ENCODE peak calls at places on chromosomes 12 and 14, in six cellular contexts. C is transverse colon, P is heart left ventricle, Y is adrenal gland, M is esophagus squamous epithelium, T is neural progenitor cell. X is an unnamed sample.
A peak's percentile ranks its signal among the peaks of the same experiment; 100 is the strongest.

GRCh38 chr12:56979628-56980027 is 22.2 kb upstream of the RDH16 start:
- DNase-seq in C (no peak), P (no peak), Y (no peak), M (no peak), T (no peak), X (no peak)

GRCh38 chr12:51320695-51321320 is 3.2 kb downstream of the BIN2 start:
- DNase-seq in C (peak; percentile 46), P (no peak), Y (no peak), M (no peak), T (peak; percentile 86), X (no peak)

GRCh38 chr14:55782166-55782565 is 202.2 kb downstream of the KTN1 start:
- DNase-seq in C (no peak), P (no peak), Y (no peak), M (no peak), T (no peak), X (no peak)

GRCh38 chr14:101350710-101351109 is 210.6 kb upstream of the DIO3 start:
- DNase-seq in C (no peak), P (no peak), Y (no peak), M (no peak), T (no peak), X (no peak)

GRCh38 chr14:61229475-61229888 is 51.7 kb downstream of the TMEM30B start:
- DNase-seq in C (no peak), P (no peak), Y (no peak), M (no peak), T (peak; percentile 67), X (no peak)

GRCh38 chr14:69543341-69544249 is 31.1 kb downstream of the CCDC177 start:
- DNase-seq in C (peak; percentile 35), P (peak; percentile 67), Y (peak; percentile 56), M (peak; percentile 14), T (peak; percentile 61), X (no peak)

GRCh38 chr14:62934439-62934838 is 110.8 kb downstream of the KCNH5 start:
- DNase-seq in C (no peak), P (no peak), Y (no peak), M (no peak), T (peak; percentile 61), X (no peak)

GRCh38 chr14:80037349-80037748 is 174.0 kb downstream of the DIO2 start:
- DNase-seq in C (no peak), P (no peak), Y (no peak), M (no peak), T (no peak), X (no peak)

GRCh38 chr14:101583006-101583708 is 21.9 kb downstream of the DIO3 start:
- DNase-seq in C (no peak), P (peak; percentile 11), Y (no peak), M (no peak), T (no peak), X (no peak)

GRCh38 chr12:123655420-123655819 is 15.5 kb upstream of the TCTN2 start:
- DNase-seq in C (peak; percentile 37), P (peak; percentile 74), Y (no peak), M (no peak), T (no peak), X (no peak)

GRCh38 chr14:97276573-97276972 is 479.4 kb downstream of the VRK1 start:
- DNase-seq in C (no peak), P (no peak), Y (no peak), M (no peak), T (no peak), X (no peak)
- H3K9me3 ChIP-seq in C (no peaks in the 10 kb centered on the region), P (no peaks in the 10 kb centered on the region), Y (no peaks in the 10 kb centered on the region), M (no peaks in the 10 kb centered on the region), T (no peaks in the 10 kb centered on the region), X (no peaks in the 10 kb centered on the region)

GRCh38 chr12:99486277-99486676 is 161.3 kb upstream of the GARIN6 start:
- DNase-seq in C (no peak), P (no peak), Y (no peak), M (no peak), T (no peak), X (no peak)
- H3K9me3 ChIP-seq in C (no peaks in the 10 kb centered on the region), P (peaks cover 47% of the 10 kb centered on the region), Y (no peaks in the 10 kb centered on the region), M (peaks cover 6% of the 10 kb centered on the region), T (no peaks in the 10 kb centered on the region), X (no peaks in the 10 kb centered on the region)

DNA sequence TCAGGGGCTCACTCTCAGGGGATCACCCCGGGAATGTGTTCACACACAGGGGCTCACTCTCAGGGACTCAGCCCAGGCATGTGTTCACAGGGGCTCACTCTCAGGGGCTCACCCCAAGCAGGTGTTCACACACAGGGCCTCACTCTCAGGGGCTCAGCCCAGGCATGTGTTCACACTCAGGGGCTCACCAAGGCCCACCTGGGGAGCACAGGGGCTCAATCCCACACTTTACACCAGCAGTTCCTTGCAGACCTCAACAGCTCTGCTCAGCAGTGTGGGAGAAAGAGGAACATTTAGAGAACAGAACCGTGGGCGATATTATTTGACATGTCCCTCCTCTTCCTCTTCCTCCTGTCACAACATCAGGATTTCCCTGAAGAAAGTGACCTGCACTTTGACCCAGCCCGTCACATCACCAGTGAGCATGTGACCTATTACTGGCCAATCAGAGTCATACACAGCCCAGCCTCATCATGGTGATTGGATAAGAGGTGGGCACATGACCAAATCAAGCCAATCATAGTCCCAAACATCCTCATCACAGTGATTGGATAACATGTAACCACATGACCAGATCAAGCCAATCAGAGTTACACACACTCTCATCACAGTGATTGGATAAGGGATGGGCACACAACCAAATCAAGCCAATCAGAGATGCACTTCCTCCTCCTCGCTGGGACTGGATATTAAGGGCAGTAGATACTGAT is 359.4 kb upstream of the SFSWAP start:
- DNase-seq in C (no peak), P (no peak), Y (no peak), M (no peak), T (no peak), X (no peak)
- H3K9me3 ChIP-seq in C (no peaks in the 10 kb centered on the region), P (no peaks in the 10 kb centered on the region), Y (no peaks in the 10 kb centered on the region), M (no peaks in the 10 kb centered on the region), T (no peaks in the 10 kb centered on the region), X (no peaks in the 10 kb centered on the region)

GRCh38 chr12:34399631-34400422 is 377.5 kb downstream of the ALG10 start:
- DNase-seq in C (peak; percentile 4), P (peak; percentile 9), Y (peak; percentile 2), M (no peak), T (no peak), X (peak; percentile 5)

GRCh38 chr12:34402228-34402898 is 380.1 kb downstream of the ALG10 start:
- DNase-seq in C (peak; percentile 1), P (peak; percentile 4), Y (peak; percentile 7), M (no peak), T (no peak), X (peak; percentile 2)

GRCh38 chr12:34400423-34400881 is 378.2 kb downstream of the ALG10 start:
- DNase-seq in C (peak; percentile 1), P (peak; percentile 8), Y (peak; percentile 3), M (no peak), T (no peak), X (peak; percentile 6)

GRCh38 chr12:34401659-34402227 is 379.4 kb downstream of the ALG10 start:
- DNase-seq in C (no peak), P (no peak), Y (peak; percentile 11), M (no peak), T (no peak), X (peak; percentile 3)

DNA sequence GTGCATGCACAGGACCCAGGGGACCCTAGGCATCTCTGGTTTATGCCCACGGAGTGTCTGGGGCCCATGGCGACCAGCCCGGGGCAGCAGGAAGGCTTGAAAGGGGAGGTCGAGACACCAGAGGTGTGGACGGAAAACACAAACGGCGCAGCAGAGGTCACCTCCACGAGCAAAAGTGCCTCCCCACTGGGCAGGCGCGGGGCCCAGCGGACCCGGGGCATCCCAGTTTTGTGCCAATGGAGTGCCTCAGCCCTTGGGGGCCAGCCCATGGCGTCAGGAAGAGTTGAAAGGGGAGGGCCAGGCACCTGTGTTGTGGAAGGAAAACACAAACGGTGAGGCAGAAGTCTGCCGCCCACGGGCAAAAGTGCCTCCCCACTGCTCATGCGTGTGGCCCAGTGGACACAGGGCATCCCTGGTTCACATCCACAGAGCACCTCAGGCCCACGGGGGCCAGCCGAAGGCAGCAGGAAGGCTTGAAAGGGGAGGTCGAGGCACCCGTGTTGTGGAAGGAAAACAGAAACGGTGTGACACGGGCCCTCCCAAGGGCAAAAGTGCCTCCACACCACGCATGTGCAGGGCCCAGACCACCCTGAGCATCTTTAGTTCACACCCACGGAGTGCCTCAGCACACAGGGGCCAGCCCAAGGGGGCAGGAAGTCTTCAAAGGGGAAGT is 378.8 kb downstream of the ALG10 start:
- DNase-seq in C (peak; percentile 4), P (peak; percentile 7), Y (peak; percentile 4), M (no peak), T (no peak), X (peak; percentile 4)
- H3K9me3 ChIP-seq in C (peaks cover 15% of the 10 kb centered on the region), P (peaks cover 38% of the 10 kb centered on the region), Y (no peaks in the 10 kb centered on the region), M (peaks cover 92% of the 10 kb centered on the region), T (no peaks in the 10 kb centered on the region), X (peaks cover 4% of the 10 kb centered on the region)

GRCh38 chr12:17139926-17140325 is 534.0 kb upstream of the LMO3 start:
- DNase-seq in C (no peak), P (no peak), Y (no peak), M (no peak), T (no peak), X (no peak)
- H3K9me3 ChIP-seq in C (no peaks in the 10 kb centered on the region), P (no peaks in the 10 kb centered on the region), Y (no peaks in the 10 kb centered on the region), M (no peaks in the 10 kb centered on the region), T (no peaks in the 10 kb centered on the region), X (no peaks in the 10 kb centered on the region)